ENCODE peak calls at places on chromosomes 3 and 15, in seven cellular contexts. One of them, this sample, is unnamed.
A peak's percentile ranks its signal among the peaks of the same experiment; 100 is the strongest.

GRCh38 chr3:173090492-173090891 is 50.5 kb downstream of the SPATA16 start:
- DNase-seq in cardiac muscle cell: peak; percentile 26
- DNase-seq in body of pancreas: no peak
- DNase-seq in GM23338: no peak
- DNase-seq in brain microvascular endothelial cell: no peak
- DNase-seq in AG09309: no peak
- DNase-seq in astrocyte of the spinal cord: no peak
- DNase-seq in this sample: no peak

GRCh38 chr3:157810924-157811718 is 295.1 kb downstream of the SHOX2 start:
- DNase-seq in cardiac muscle cell: no peak
- DNase-seq in body of pancreas: no peak
- DNase-seq in GM23338: no peak
- DNase-seq in brain microvascular endothelial cell: no peak
- DNase-seq in AG09309: no peak
- DNase-seq in astrocyte of the spinal cord: no peak
- DNase-seq in this sample: no peak

GRCh38 chr15:45133561-45133920 is 3.7 kb downstream of the DUOX1 start:
- DNase-seq in cardiac muscle cell: peak; percentile 60
- DNase-seq in body of pancreas: no peak
- DNase-seq in GM23338: no peak
- DNase-seq in brain microvascular endothelial cell: no peak
- DNase-seq in AG09309: no peak
- DNase-seq in astrocyte of the spinal cord: no peak
- DNase-seq in this sample: no peak

GRCh38 chr3:195916291-195916690 is 7.9 kb upstream of the TNK2 start:
- DNase-seq in cardiac muscle cell: no peak
- DNase-seq in body of pancreas: no peak
- DNase-seq in GM23338: no peak
- DNase-seq in brain microvascular endothelial cell: no peak
- DNase-seq in AG09309: no peak
- DNase-seq in astrocyte of the spinal cord: no peak
- DNase-seq in this sample: no peak

GRCh38 chr15:42608110-42608531 is 32.7 kb downstream of the STARD9 start:
- DNase-seq in cardiac muscle cell: peak; percentile 22
- DNase-seq in body of pancreas: no peak
- DNase-seq in GM23338: no peak
- DNase-seq in brain microvascular endothelial cell: peak; percentile 1
- DNase-seq in AG09309: no peak
- DNase-seq in astrocyte of the spinal cord: no peak
- DNase-seq in this sample: peak; percentile 13

GRCh38 chr3:129554356-129555120 is 11.6 kb downstream of the H1-8 start:
- DNase-seq in cardiac muscle cell: peak; percentile 55
- DNase-seq in body of pancreas: no peak
- DNase-seq in GM23338: no peak
- DNase-seq in brain microvascular endothelial cell: no peak
- DNase-seq in AG09309: no peak
- DNase-seq in astrocyte of the spinal cord: no peak
- DNase-seq in this sample: peak; percentile 30

GRCh38 chr15:40054056-40054745 is 15.2 kb upstream of the SRP14 start:
- DNase-seq in cardiac muscle cell: no peak
- DNase-seq in body of pancreas: no peak
- DNase-seq in GM23338: no peak
- DNase-seq in brain microvascular endothelial cell: no peak
- DNase-seq in AG09309: no peak
- DNase-seq in astrocyte of the spinal cord: peak; percentile 20
- DNase-seq in this sample: no peak

GRCh38 chr3:185930393-185931107 is 7.3 kb downstream of the TRA2B start:
- DNase-seq in cardiac muscle cell: no peak
- DNase-seq in body of pancreas: no peak
- DNase-seq in GM23338: no peak
- DNase-seq in brain microvascular endothelial cell: peak; percentile 31
- DNase-seq in AG09309: no peak
- DNase-seq in astrocyte of the spinal cord: no peak
- DNase-seq in this sample: no peak

GRCh38 chr15:45262906-45263456 is 10.9 kb downstream of the SLC28A2 start:
- DNase-seq in cardiac muscle cell: no peak
- DNase-seq in body of pancreas: no peak
- DNase-seq in GM23338: no peak
- DNase-seq in brain microvascular endothelial cell: no peak
- DNase-seq in AG09309: no peak
- DNase-seq in astrocyte of the spinal cord: no peak
- DNase-seq in this sample: no peak

GRCh38 chr15:25987638-25988037 is 124.5 kb upstream of the ATP10A start:
- DNase-seq in cardiac muscle cell: no peak
- DNase-seq in body of pancreas: no peak
- DNase-seq in GM23338: no peak
- DNase-seq in brain microvascular endothelial cell: no peak
- DNase-seq in AG09309: no peak
- DNase-seq in astrocyte of the spinal cord: no peak
- DNase-seq in this sample: no peak

GRCh38 chr15:90074023-90074422 is 28.2 kb downstream of the IDH2 start:
- DNase-seq in cardiac muscle cell: no peak
- DNase-seq in body of pancreas: peak; percentile 69
- DNase-seq in GM23338: no peak
- DNase-seq in brain microvascular endothelial cell: no peak
- DNase-seq in AG09309: no peak
- DNase-seq in astrocyte of the spinal cord: no peak
- DNase-seq in this sample: no peak

GRCh38 chr3:37668431-37668830 is 193.2 kb upstream of the CTDSPL start:
- DNase-seq in cardiac muscle cell: no peak
- DNase-seq in body of pancreas: peak; percentile 25
- DNase-seq in GM23338: no peak
- DNase-seq in brain microvascular endothelial cell: no peak
- DNase-seq in AG09309: no peak
- DNase-seq in astrocyte of the spinal cord: no peak
- DNase-seq in this sample: no peak

GRCh38 chr15:95804484-95804883 is 526.0 kb upstream of the NR2F2 start:
- DNase-seq in cardiac muscle cell: no peak
- DNase-seq in body of pancreas: no peak
- DNase-seq in GM23338: no peak
- DNase-seq in brain microvascular endothelial cell: no peak
- DNase-seq in AG09309: no peak
- DNase-seq in astrocyte of the spinal cord: no peak
- DNase-seq in this sample: no peak

GRCh38 chr15:101172421-101173097 is 79.3 kb downstream of the CHSY1 start:
- DNase-seq in cardiac muscle cell: no peak
- DNase-seq in body of pancreas: no peak
- DNase-seq in GM23338: no peak
- DNase-seq in brain microvascular endothelial cell: no peak
- DNase-seq in AG09309: no peak
- DNase-seq in astrocyte of the spinal cord: no peak
- DNase-seq in this sample: no peak

GRCh38 chr3:124696011-124696410 is 34.2 kb upstream of the UMPS start:
- DNase-seq in cardiac muscle cell: no peak
- DNase-seq in body of pancreas: no peak
- DNase-seq in GM23338: no peak
- DNase-seq in brain microvascular endothelial cell: no peak
- DNase-seq in AG09309: no peak
- DNase-seq in astrocyte of the spinal cord: no peak
- DNase-seq in this sample: no peak

GRCh38 chr3:187139126-187139894 is at the start of gene RPL39L:
- DNase-seq in cardiac muscle cell: peak; percentile 91
- DNase-seq in body of pancreas: peak; percentile 59
- DNase-seq in GM23338: peak; percentile 97
- DNase-seq in brain microvascular endothelial cell: peak; percentile 77
- DNase-seq in AG09309: peak; percentile 23
- DNase-seq in astrocyte of the spinal cord: peak; percentile 89
- DNase-seq in this sample: peak; percentile 36

GRCh38 chr15:66172339-66172980 is 81.1 kb downstream of the MEGF11 start:
- DNase-seq in cardiac muscle cell: peak; percentile 23
- DNase-seq in body of pancreas: no peak
- DNase-seq in GM23338: no peak
- DNase-seq in brain microvascular endothelial cell: no peak
- DNase-seq in AG09309: no peak
- DNase-seq in astrocyte of the spinal cord: no peak
- DNase-seq in this sample: no peak

GRCh38 chr3:138463724-138464489 is 29.5 kb downstream of the ESYT3 start:
- DNase-seq in cardiac muscle cell: no peak
- DNase-seq in body of pancreas: peak; percentile 7
- DNase-seq in GM23338: no peak
- DNase-seq in brain microvascular endothelial cell: no peak
- DNase-seq in AG09309: no peak
- DNase-seq in astrocyte of the spinal cord: no peak
- DNase-seq in this sample: no peak

GRCh38 chr3:76199382-76199781 is 414.0 kb upstream of the ZNF717 start:
- DNase-seq in cardiac muscle cell: no peak
- DNase-seq in body of pancreas: no peak
- DNase-seq in GM23338: no peak
- DNase-seq in brain microvascular endothelial cell: no peak
- DNase-seq in AG09309: peak; percentile 16
- DNase-seq in astrocyte of the spinal cord: peak; percentile 2
- DNase-seq in this sample: peak; percentile 16

GRCh38 chr3:15936347-15936746 is 138.6 kb upstream of the ANKRD28 start:
- DNase-seq in cardiac muscle cell: no peak
- DNase-seq in body of pancreas: no peak
- DNase-seq in GM23338: no peak
- DNase-seq in brain microvascular endothelial cell: peak; percentile 10
- DNase-seq in AG09309: no peak
- DNase-seq in astrocyte of the spinal cord: no peak
- DNase-seq in this sample: peak; percentile 78

GRCh38 chr3:15934389-15935195 is 136.8 kb upstream of the ANKRD28 start:
- DNase-seq in cardiac muscle cell: no peak
- DNase-seq in body of pancreas: no peak
- DNase-seq in GM23338: no peak
- DNase-seq in brain microvascular endothelial cell: no peak
- DNase-seq in AG09309: no peak
- DNase-seq in astrocyte of the spinal cord: no peak
- DNase-seq in this sample: no peak

GRCh38 chr3:15932348-15933300 is 134.8 kb upstream of the ANKRD28 start:
- DNase-seq in cardiac muscle cell: no peak
- DNase-seq in body of pancreas: no peak
- DNase-seq in GM23338: no peak
- DNase-seq in brain microvascular endothelial cell: no peak
- DNase-seq in AG09309: no peak
- DNase-seq in astrocyte of the spinal cord: no peak
- DNase-seq in this sample: no peak

GRCh38 chr3:15929944-15930571 is 132.3 kb upstream of the ANKRD28 start:
- DNase-seq in cardiac muscle cell: no peak
- DNase-seq in body of pancreas: no peak
- DNase-seq in GM23338: no peak
- DNase-seq in brain microvascular endothelial cell: no peak
- DNase-seq in AG09309: no peak
- DNase-seq in astrocyte of the spinal cord: no peak
- DNase-seq in this sample: no peak

GRCh38 chr3:15933439-15934144 is 135.8 kb upstream of the ANKRD28 start:
- DNase-seq in cardiac muscle cell: no peak
- DNase-seq in body of pancreas: no peak
- DNase-seq in GM23338: no peak
- DNase-seq in brain microvascular endothelial cell: no peak
- DNase-seq in AG09309: no peak
- DNase-seq in astrocyte of the spinal cord: peak; percentile 46
- DNase-seq in this sample: no peak
- H3K4me3 ChIP-seq in cardiac muscle cell: no peak overlapping the region
- H3K4me3 ChIP-seq in body of pancreas: no peak overlapping the region
- H3K4me3 ChIP-seq in GM23338: no peak overlapping the region
- H3K4me3 ChIP-seq in brain microvascular endothelial cell: no peak overlapping the region
- H3K4me3 ChIP-seq in AG09309: no peak overlapping the region
- H3K4me3 ChIP-seq in astrocyte of the spinal cord: no peak overlapping the region
- H3K4me3 ChIP-seq in this sample: no peak overlapping the region

DNA sequence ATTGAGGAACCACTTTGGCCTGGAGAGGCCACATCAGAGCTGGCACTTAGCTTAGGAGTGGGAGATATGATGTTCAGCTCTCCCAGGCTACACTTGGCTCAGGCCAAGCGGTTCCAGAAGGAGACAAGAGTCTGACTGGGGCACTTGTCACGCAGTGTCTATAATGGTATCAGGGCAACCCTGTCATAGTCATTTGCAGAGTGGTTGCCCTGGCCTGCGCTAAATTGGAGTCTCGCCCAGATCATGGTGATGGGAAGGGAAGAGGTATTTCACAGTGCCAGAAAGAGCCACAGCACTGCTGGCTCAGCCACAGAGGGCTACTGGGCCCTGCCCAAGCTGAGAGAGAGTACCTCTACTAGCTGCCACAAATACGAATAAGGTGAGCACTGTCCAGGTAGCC is 186.9 kb upstream of the CRBN start:
- DNase-seq in cardiac muscle cell: peak; percentile 87
- DNase-seq in body of pancreas: no peak
- DNase-seq in GM23338: no peak
- DNase-seq in brain microvascular endothelial cell: no peak
- DNase-seq in AG09309: no peak
- DNase-seq in astrocyte of the spinal cord: no peak
- DNase-seq in this sample: no peak
- H3K4me3 ChIP-seq in cardiac muscle cell: no peak overlapping the region
- H3K4me3 ChIP-seq in body of pancreas: no peak overlapping the region
- H3K4me3 ChIP-seq in GM23338: no peak overlapping the region
- H3K4me3 ChIP-seq in brain microvascular endothelial cell: no peak overlapping the region
- H3K4me3 ChIP-seq in AG09309: no peak overlapping the region
- H3K4me3 ChIP-seq in astrocyte of the spinal cord: no peak overlapping the region
- H3K4me3 ChIP-seq in this sample: no peak overlapping the region

GRCh38 chr3:190031887-190032752 is 88.6 kb downstream of the P3H2 start:
- DNase-seq in cardiac muscle cell: no peak
- DNase-seq in body of pancreas: no peak
- DNase-seq in GM23338: no peak
- DNase-seq in brain microvascular endothelial cell: no peak
- DNase-seq in AG09309: no peak
- DNase-seq in astrocyte of the spinal cord: no peak
- DNase-seq in this sample: no peak

GRCh38 chr3:190024912-190025311 is 95.8 kb downstream of the P3H2 start:
- DNase-seq in cardiac muscle cell: no peak
- DNase-seq in body of pancreas: no peak
- DNase-seq in GM23338: no peak
- DNase-seq in brain microvascular endothelial cell: peak; percentile 73
- DNase-seq in AG09309: no peak
- DNase-seq in astrocyte of the spinal cord: peak; percentile 65
- DNase-seq in this sample: no peak

GRCh38 chr3:190032924-190033323 is 87.8 kb downstream of the P3H2 start:
- DNase-seq in cardiac muscle cell: no peak
- DNase-seq in body of pancreas: no peak
- DNase-seq in GM23338: peak; percentile 82
- DNase-seq in brain microvascular endothelial cell: no peak
- DNase-seq in AG09309: no peak
- DNase-seq in astrocyte of the spinal cord: no peak
- DNase-seq in this sample: no peak

GRCh38 chr3:190026154-190026553 is 94.5 kb downstream of the P3H2 start:
- DNase-seq in cardiac muscle cell: no peak
- DNase-seq in body of pancreas: no peak
- DNase-seq in GM23338: no peak
- DNase-seq in brain microvascular endothelial cell: no peak
- DNase-seq in AG09309: no peak
- DNase-seq in astrocyte of the spinal cord: no peak
- DNase-seq in this sample: no peak

GRCh38 chr3:190027116-190027515 is 93.6 kb downstream of the P3H2 start:
- DNase-seq in cardiac muscle cell: no peak
- DNase-seq in body of pancreas: no peak
- DNase-seq in GM23338: no peak
- DNase-seq in brain microvascular endothelial cell: no peak
- DNase-seq in AG09309: no peak
- DNase-seq in astrocyte of the spinal cord: no peak
- DNase-seq in this sample: no peak
- H3K4me3 ChIP-seq in cardiac muscle cell: no peak overlapping the region
- H3K4me3 ChIP-seq in body of pancreas: no peak overlapping the region
- H3K4me3 ChIP-seq in GM23338: no peak overlapping the region
- H3K4me3 ChIP-seq in brain microvascular endothelial cell: no peak overlapping the region
- H3K4me3 ChIP-seq in AG09309: no peak overlapping the region
- H3K4me3 ChIP-seq in astrocyte of the spinal cord: no peak overlapping the region
- H3K4me3 ChIP-seq in this sample: no peak overlapping the region

DNA sequence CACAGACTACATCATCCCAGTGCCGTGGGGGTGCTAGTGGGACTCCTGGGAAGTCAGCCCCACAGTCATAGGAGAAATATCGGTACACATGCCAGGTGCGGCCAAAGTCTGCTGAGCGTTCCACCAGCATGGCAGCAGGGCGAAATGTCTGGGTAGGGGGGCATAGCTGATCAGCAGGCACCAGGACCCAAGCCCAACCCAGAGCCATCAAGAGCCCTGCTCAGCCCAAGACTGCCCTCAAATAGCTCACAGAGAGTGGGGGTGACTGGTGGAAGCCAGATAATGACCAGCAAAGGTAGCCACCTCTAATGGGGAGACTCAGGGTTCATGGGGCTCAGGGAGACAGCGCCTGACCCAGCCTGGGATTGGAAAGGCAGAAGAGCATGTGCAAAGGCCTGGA is 1.3 kb downstream of the LAMB2 start:
- DNase-seq in cardiac muscle cell: no peak
- DNase-seq in body of pancreas: no peak
- DNase-seq in GM23338: no peak
- DNase-seq in brain microvascular endothelial cell: no peak
- DNase-seq in AG09309: no peak
- DNase-seq in astrocyte of the spinal cord: no peak
- DNase-seq in this sample: no peak
- H3K4me3 ChIP-seq in cardiac muscle cell: peak overlapping the region; percentile 39
- H3K4me3 ChIP-seq in body of pancreas: no peak overlapping the region
- H3K4me3 ChIP-seq in GM23338: peak overlapping the region; percentile 97
- H3K4me3 ChIP-seq in brain microvascular endothelial cell: peak overlapping the region; percentile 84
- H3K4me3 ChIP-seq in AG09309: peak overlapping the region; percentile 83
- H3K4me3 ChIP-seq in astrocyte of the spinal cord: peak overlapping the region; percentile 81
- H3K4me3 ChIP-seq in this sample: peak overlapping the region; percentile 81

This sample was measured in skeletal muscle cell.